ENCODE peak calls at places on chromosomes 2 and 18, in four cellular contexts. One of them, this sample, is unnamed.

GRCh38 chr2:121925466-121925865 is 170.0 kb downstream of the TSN start:
- DNase-seq in stimulated activated CD4-positive, alpha-beta T cell treated with anti-CD3 and anti-CD28 coated beads, Interleukin-12 subunit alpha, Interleukin-12 subunit beta, amount 100 ng/mL, for 48 hours: no peak
- DNase-seq in ovary: no peak
- DNase-seq in GM03348: no peak
- DNase-seq in this sample: no peak

GRCh38 chr2:86157009-86157556 is 38.2 kb downstream of the IMMT start:
- DNase-seq in GM03348: no peak
- DNase-seq in ovary: no peak
- DNase-seq in stimulated activated CD4-positive, alpha-beta T cell treated with anti-CD3 and anti-CD28 coated beads, Interleukin-12 subunit alpha, Interleukin-12 subunit beta, amount 100 ng/mL, for 48 hours: no peak
- DNase-seq in this sample: no peak

GRCh38 chr2:98140210-98140609 is 53.2 kb downstream of the VWA3B start:
- DNase-seq in GM03348: no peak
- DNase-seq in ovary: peak; percentile 29
- DNase-seq in stimulated activated CD4-positive, alpha-beta T cell treated with anti-CD3 and anti-CD28 coated beads, Interleukin-12 subunit alpha, Interleukin-12 subunit beta, amount 100 ng/mL, for 48 hours: no peak
- DNase-seq in this sample: no peak

GRCh38 chr2:214066847-214067246 is 344.0 kb upstream of the VWC2L start:
- DNase-seq in stimulated activated CD4-positive, alpha-beta T cell treated with anti-CD3 and anti-CD28 coated beads, Interleukin-12 subunit alpha, Interleukin-12 subunit beta, amount 100 ng/mL, for 48 hours: no peak
- DNase-seq in GM03348: no peak
- DNase-seq in ovary: no peak
- DNase-seq in this sample: no peak

GRCh38 chr2:99256677-99257076 is 1.2 kb upstream of the LYG2 start:
- DNase-seq in GM03348: no peak
- DNase-seq in stimulated activated CD4-positive, alpha-beta T cell treated with anti-CD3 and anti-CD28 coated beads, Interleukin-12 subunit alpha, Interleukin-12 subunit beta, amount 100 ng/mL, for 48 hours: no peak
- DNase-seq in ovary: no peak
- DNase-seq in this sample: no peak

GRCh38 chr2:190722061-190722759 is 73.3 kb downstream of the NAB1 start:
- DNase-seq in GM03348: no peak
- DNase-seq in ovary: no peak
- DNase-seq in stimulated activated CD4-positive, alpha-beta T cell treated with anti-CD3 and anti-CD28 coated beads, Interleukin-12 subunit alpha, Interleukin-12 subunit beta, amount 100 ng/mL, for 48 hours: no peak
- DNase-seq in this sample: no peak

GRCh38 chr18:808502-808901 is 3.5 kb downstream of the YES1 start:
- DNase-seq in GM03348: no peak
- DNase-seq in ovary: no peak
- DNase-seq in stimulated activated CD4-positive, alpha-beta T cell treated with anti-CD3 and anti-CD28 coated beads, Interleukin-12 subunit alpha, Interleukin-12 subunit beta, amount 100 ng/mL, for 48 hours: no peak
- DNase-seq in this sample: peak; percentile 58

GRCh38 chr2:21055451-21055850 is 11.6 kb upstream of the APOB start:
- DNase-seq in stimulated activated CD4-positive, alpha-beta T cell treated with anti-CD3 and anti-CD28 coated beads, Interleukin-12 subunit alpha, Interleukin-12 subunit beta, amount 100 ng/mL, for 48 hours: no peak
- DNase-seq in GM03348: no peak
- DNase-seq in ovary: no peak
- DNase-seq in this sample: no peak

GRCh38 chr2:175036582-175037018 is 31.4 kb upstream of the CHN1 start:
- DNase-seq in GM03348: peak; percentile 46
- DNase-seq in stimulated activated CD4-positive, alpha-beta T cell treated with anti-CD3 and anti-CD28 coated beads, Interleukin-12 subunit alpha, Interleukin-12 subunit beta, amount 100 ng/mL, for 48 hours: no peak
- DNase-seq in ovary: no peak
- DNase-seq in this sample: no peak

GRCh38 chr18:48761582-48761981 is 189.2 kb downstream of the SMAD7 start:
- DNase-seq in GM03348: no peak
- DNase-seq in ovary: no peak
- DNase-seq in stimulated activated CD4-positive, alpha-beta T cell treated with anti-CD3 and anti-CD28 coated beads, Interleukin-12 subunit alpha, Interleukin-12 subunit beta, amount 100 ng/mL, for 48 hours: no peak
- DNase-seq in this sample: no peak

GRCh38 chr18:44452346-44452745 is 228.3 kb upstream of the SETBP1 start:
- DNase-seq in GM03348: no peak
- DNase-seq in stimulated activated CD4-positive, alpha-beta T cell treated with anti-CD3 and anti-CD28 coated beads, Interleukin-12 subunit alpha, Interleukin-12 subunit beta, amount 100 ng/mL, for 48 hours: no peak
- DNase-seq in ovary: no peak
- DNase-seq in this sample: no peak

GRCh38 chr18:78123144-78123909 is 856.3 kb upstream of the SALL3 start:
- DNase-seq in ovary: no peak
- DNase-seq in stimulated activated CD4-positive, alpha-beta T cell treated with anti-CD3 and anti-CD28 coated beads, Interleukin-12 subunit alpha, Interleukin-12 subunit beta, amount 100 ng/mL, for 48 hours: no peak
- DNase-seq in GM03348: no peak
- DNase-seq in this sample: no peak

GRCh38 chr2:128568106-128568505 is 249.4 kb upstream of the HS6ST1 start:
- DNase-seq in ovary: no peak
- DNase-seq in GM03348: no peak
- DNase-seq in stimulated activated CD4-positive, alpha-beta T cell treated with anti-CD3 and anti-CD28 coated beads, Interleukin-12 subunit alpha, Interleukin-12 subunit beta, amount 100 ng/mL, for 48 hours: no peak
- DNase-seq in this sample: no peak

GRCh38 chr2:31558401-31559295 is 22.1 kb downstream of the SRD5A2 start:
- DNase-seq in ovary: no peak
- DNase-seq in GM03348: no peak
- DNase-seq in stimulated activated CD4-positive, alpha-beta T cell treated with anti-CD3 and anti-CD28 coated beads, Interleukin-12 subunit alpha, Interleukin-12 subunit beta, amount 100 ng/mL, for 48 hours: no peak
- DNase-seq in this sample: peak; percentile 27

GRCh38 chr2:3182848-3183247 is 194.8 kb downstream of the EIPR1 start:
- DNase-seq in GM03348: no peak
- DNase-seq in ovary: no peak
- DNase-seq in stimulated activated CD4-positive, alpha-beta T cell treated with anti-CD3 and anti-CD28 coated beads, Interleukin-12 subunit alpha, Interleukin-12 subunit beta, amount 100 ng/mL, for 48 hours: no peak
- DNase-seq in this sample: peak; percentile 9

GRCh38 chr2:121237980-121238665 is 46.9 kb downstream of the TFCP2L1 start:
- DNase-seq in stimulated activated CD4-positive, alpha-beta T cell treated with anti-CD3 and anti-CD28 coated beads, Interleukin-12 subunit alpha, Interleukin-12 subunit beta, amount 100 ng/mL, for 48 hours: no peak
- DNase-seq in GM03348: no peak
- DNase-seq in ovary: no peak
- DNase-seq in this sample: peak; percentile 85

This sample was measured in osteoblast.